ENCODE peak calls at places on chromosomes 6 and 20, in seven cellular contexts. I, J, H, V, T, K and Q are unnamed samples.

GRCh38 chr20:60365063-60365640 is 406.9 kb downstream of the CDH26 start:
- DNase-seq in K (no peak), T (no peak), H (peak; percentile 54), J (no peak), V (peak; percentile 63), I (no peak), Q (no peak)

GRCh38 chr20:35215066-35215956 is 11.2 kb upstream of the MMP24 start:
- DNase-seq in K (peak; percentile 52), I (no peak), J (no peak), V (no peak), T (no peak), H (no peak), Q (no peak)

GRCh38 chr20:8218861-8219260 is 86.8 kb downstream of the PLCB1 start:
- DNase-seq in T (no peak), K (no peak), H (no peak), I (no peak), J (no peak), V (no peak), Q (no peak)

GRCh38 chr6:36730424-36731380 is 33.1 kb downstream of the RAB44 start:
- DNase-seq in I (no peak), J (peak; percentile 16), H (no peak), V (no peak), T (no peak), K (no peak), Q (no peak)

GRCh38 chr20:51528263-51529026 is 14.1 kb downstream of the NFATC2 start:
- DNase-seq in J (no peak), T (no peak), I (no peak), H (no peak), K (no peak), V (no peak), Q (no peak)

GRCh38 chr6:548091-548490 is 108.8 kb downstream of the HUS1B start:
- DNase-seq in T (no peak), J (no peak), H (no peak), V (no peak), K (no peak), I (no peak), Q (no peak)

GRCh38 chr6:126258150-126258549 is 81.8 kb upstream of the CENPW start:
- DNase-seq in V (no peak), J (no peak), K (no peak), I (no peak), T (no peak), H (no peak), Q (no peak)

GRCh38 chr6:53311586-53311935 is 37.2 kb downstream of the ELOVL5 start:
- DNase-seq in V (no peak), K (no peak), H (no peak), I (no peak), J (no peak), T (no peak), Q (no peak)

GRCh38 chr6:139711714-139712585 is 337.5 kb upstream of the CITED2 start:
- DNase-seq in K (no peak), V (no peak), T (no peak), I (no peak), J (no peak), H (no peak), Q (no peak)

GRCh38 chr20:37543828-37544227 is 16.2 kb upstream of the BLCAP start:
- DNase-seq in V (peak; percentile 25), H (peak; percentile 52), I (no peak), J (no peak), T (no peak), K (no peak), Q (no peak)

GRCh38 chr6:163579111-163579879 is 164.8 kb downstream of the QKI start:
- DNase-seq in K (no peak), I (no peak), H (no peak), T (no peak), V (no peak), J (peak; percentile 53), Q (no peak)

GRCh38 chr6:150033197-150033771 is 8.0 kb upstream of the RAET1L start:
- DNase-seq in H (no peak), V (peak; percentile 13), I (no peak), J (no peak), K (no peak), T (no peak), Q (no peak)

GRCh38 chr6:34237316-34237721 is 646 bp downstream of the HMGA1 start:
- DNase-seq in V (no peak), T (no peak), H (peak; percentile 87), J (peak; percentile 71), K (no peak), I (no peak), Q (peak; percentile 30)

GRCh38 chr6:63527658-63528514 is 44.4 kb upstream of the LOC128125822 start:
- DNase-seq in T (peak; percentile 68), V (no peak), I (peak; percentile 25), J (no peak), K (peak; percentile 77), H (no peak), Q (peak; percentile 88)

GRCh38 chr6:84119277-84119676 is 85.7 kb downstream of the MRAP2 start:
- DNase-seq in T (no peak), H (no peak), V (no peak), J (no peak), K (no peak), I (no peak), Q (no peak)

DNA sequence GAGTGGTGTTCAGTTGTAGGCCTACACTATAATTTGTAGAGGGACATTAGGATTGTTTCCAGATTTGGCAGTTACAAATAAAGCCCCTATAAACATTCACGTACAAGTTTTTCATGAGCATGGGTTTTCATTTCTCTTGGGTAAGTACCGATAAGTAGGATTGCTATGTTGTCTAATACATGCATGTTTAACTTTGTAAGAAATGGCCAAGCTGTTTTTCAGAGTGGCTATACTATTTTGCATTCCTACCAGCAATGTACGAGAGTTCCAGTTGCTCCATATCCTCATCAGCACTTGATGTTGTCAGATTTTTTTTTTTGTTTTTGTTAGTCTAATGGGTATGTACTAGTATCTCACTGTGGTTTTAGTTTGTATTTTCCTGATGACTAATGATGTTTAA is 11.2 kb upstream of the APCDD1L start:
- DNase-seq in J (no peak), H (no peak), T (no peak), K (no peak), I (no peak), V (no peak), Q (no peak)
- H3K9me3 ChIP-seq in J (peaks cover 15% of the 10 kb centered on the region), H (peaks cover 36% of the 10 kb centered on the region), T (peaks cover 15% of the 10 kb centered on the region), K (peaks cover 41% of the 10 kb centered on the region), I (peaks cover 19% of the 10 kb centered on the region), V (peaks cover 10% of the 10 kb centered on the region), Q (no peaks in the 10 kb centered on the region)

DNA sequence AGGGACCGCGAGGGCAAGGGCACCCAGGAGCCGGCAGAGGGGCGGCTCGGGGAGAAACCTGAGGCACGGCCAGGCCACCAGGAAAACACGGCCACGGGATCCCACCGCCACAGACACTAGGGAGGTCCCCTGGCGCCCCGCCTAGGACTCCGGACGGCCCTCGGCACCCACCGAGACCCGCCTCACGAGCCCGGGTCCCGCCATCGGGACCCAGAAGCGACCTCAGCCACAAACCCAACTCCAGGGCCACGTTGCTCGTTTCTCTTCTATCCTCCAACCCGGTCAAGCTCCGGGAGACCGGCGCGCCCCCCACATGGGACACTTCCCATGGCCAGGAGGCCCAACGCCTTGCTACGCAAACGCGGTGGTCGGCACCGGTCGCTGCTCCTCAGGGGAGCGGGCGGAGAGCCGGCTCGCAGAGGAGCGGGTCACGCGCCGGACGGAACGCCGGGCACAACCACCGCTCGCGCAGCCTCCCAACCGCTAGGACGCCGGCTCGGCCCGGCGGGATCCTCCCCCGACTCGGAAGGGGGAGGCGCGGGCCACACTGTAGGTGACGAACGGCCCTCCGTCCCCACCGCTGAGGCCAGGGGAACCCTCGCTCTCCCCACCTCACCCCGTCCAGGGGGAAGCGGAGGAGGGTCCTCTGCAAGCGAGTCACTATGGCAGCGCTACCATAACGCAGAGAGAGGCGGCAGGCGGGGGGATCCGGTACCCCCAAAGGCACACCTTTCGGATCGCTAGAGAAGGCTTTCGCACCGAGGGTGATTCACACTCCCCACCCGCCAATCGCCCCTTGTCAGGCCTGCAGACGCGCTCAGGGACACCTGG is 1514.1 kb upstream of the DEFB115 start:
- DNase-seq in T (no peak), J (peak; percentile 52), H (peak; percentile 6), I (no peak), V (no peak), K (no peak), Q (no peak)
- H3K9me3 ChIP-seq in T (peaks cover 27% of the 10 kb centered on the region), J (no peaks in the 10 kb centered on the region), H (peaks cover under 1% of the 10 kb centered on the region), I (peaks cover 7% of the 10 kb centered on the region), V (peaks cover 28% of the 10 kb centered on the region), K (no peaks in the 10 kb centered on the region), Q (no peaks in the 10 kb centered on the region)

GRCh38 chr6:160801418-160801817 is 99.4 kb downstream of the PLG start:
- DNase-seq in K (no peak), H (no peak), V (no peak), J (no peak), I (no peak), T (no peak), Q (no peak)

GRCh38 chr6:160808263-160808662 is 106.2 kb downstream of the PLG start:
- DNase-seq in T (no peak), K (no peak), I (no peak), V (no peak), J (no peak), H (no peak), Q (no peak)

GRCh38 chr6:160810238-160810637 is 108.2 kb downstream of the PLG start:
- DNase-seq in V (no peak), H (no peak), K (no peak), I (no peak), J (no peak), T (no peak), Q (no peak)

GRCh38 chr6:160799801-160800200 is 97.8 kb downstream of the PLG start:
- DNase-seq in V (no peak), I (no peak), J (no peak), K (no peak), H (no peak), T (no peak), Q (no peak)

DNA sequence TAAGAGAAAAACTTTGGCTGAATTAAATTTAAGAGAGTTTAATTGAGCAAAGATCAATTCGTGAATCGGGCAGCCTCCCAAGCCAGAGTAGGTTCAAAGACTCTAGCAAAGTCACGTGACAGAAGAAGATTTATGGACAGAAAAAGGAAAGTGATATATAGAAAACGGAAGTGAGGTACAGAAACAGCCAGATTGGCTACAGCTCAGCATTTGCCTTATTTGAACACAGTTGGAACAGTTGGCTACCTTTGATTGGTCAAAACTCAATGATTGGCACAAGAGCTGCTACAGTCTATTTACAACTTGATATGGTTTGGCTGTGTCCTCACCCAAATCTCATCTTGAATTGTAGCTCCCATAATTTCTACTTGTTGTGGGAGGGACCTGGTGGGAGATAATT is 102.6 kb downstream of the PLG start:
- DNase-seq in J (no peak), K (no peak), I (no peak), T (no peak), V (no peak), H (no peak), Q (no peak)
- H3K9me3 ChIP-seq in J (no peaks in the 10 kb centered on the region), K (no peaks in the 10 kb centered on the region), I (no peaks in the 10 kb centered on the region), T (no peaks in the 10 kb centered on the region), V (no peaks in the 10 kb centered on the region), H (no peaks in the 10 kb centered on the region), Q (no peaks in the 10 kb centered on the region)

GRCh38 chr6:22622390-22622789 is 53.0 kb downstream of the HDGFL1 start:
- DNase-seq in K (no peak), J (no peak), I (no peak), T (no peak), H (peak; percentile 33), V (no peak), Q (no peak)

GRCh38 chr6:22621701-22622100 is 52.3 kb downstream of the HDGFL1 start:
- DNase-seq in K (no peak), H (no peak), J (no peak), I (no peak), V (no peak), T (no peak), Q (no peak)

DNA sequence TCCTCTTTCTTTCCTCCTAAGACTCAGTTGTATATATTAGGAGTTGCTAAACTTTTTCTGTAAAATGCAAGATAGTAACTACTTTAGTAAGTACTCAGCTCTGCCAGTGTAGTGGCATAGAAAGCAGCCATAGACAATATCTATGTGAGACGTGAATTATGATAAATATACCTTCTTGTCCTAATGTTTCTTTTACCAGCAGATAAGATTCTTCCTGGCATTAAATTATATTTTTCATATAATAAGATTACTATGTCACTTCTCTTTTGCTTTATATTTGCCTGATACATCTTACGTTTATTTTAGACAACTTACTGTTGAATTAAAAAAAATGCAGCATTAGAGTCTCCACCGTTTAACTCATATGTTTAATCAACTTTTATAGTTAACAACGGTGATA is 51.7 kb downstream of the HDGFL1 start:
- DNase-seq in K (no peak), V (no peak), H (no peak), I (no peak), J (no peak), T (no peak), Q (no peak)
- H3K9me3 ChIP-seq in K (no peaks in the 10 kb centered on the region), V (no peaks in the 10 kb centered on the region), H (peaks cover 7% of the 10 kb centered on the region), I (no peaks in the 10 kb centered on the region), J (no peaks in the 10 kb centered on the region), T (peaks cover 13% of the 10 kb centered on the region), Q (no peaks in the 10 kb centered on the region)